ENCODE peak calls at places on chromosomes 7 and 10, in eight cellular contexts. Z is lower lobe of right lung, B is H9, Q is GM06990, C is keratinocyte, I is GM23338, K is GM12864, V is fibroblast of the aortic adventitia. Y is an unnamed sample.

GRCh38 chr7:71649812-71650211 is 517.9 kb downstream of the GALNT17 start:
- DNase-seq in Z (no peak), B (no peak), Q (no peak), C (no peak), I (no peak), K (no peak), V (no peak), Y (no peak)

GRCh38 chr7:75623390-75624133 is 115.2 kb downstream of the HIP1 start:
- DNase-seq in Z (peak), B (no peak), Q (no peak), C (no peak), I (peak), K (no peak), V (no peak), Y (no peak)

GRCh38 chr7:6228865-6229264 is 43.6 kb downstream of the CYTH3 start:
- DNase-seq in Z (no peak), B (no peak), Q (peak), C (no peak), I (no peak), K (no peak), V (peak), Y (peak)

GRCh38 chr10:69866688-69867461 is 65.2 kb downstream of the COL13A1 start:
- DNase-seq in Z (no peak), B (peak), Q (no peak), C (no peak), I (peak), K (no peak), V (peak), Y (no peak)

GRCh38 chr10:122703483-122704448 is 4.1 kb upstream of the C10orf120 start:
- DNase-seq in Z (peak), B (peak), Q (peak), C (peak), I (peak), K (no peak), V (peak), Y (peak)

GRCh38 chr7:41006591-41006990 is 696.3 kb downstream of the INHBA start:
- DNase-seq in Z (no peak), B (no peak), Q (no peak), C (peak), I (no peak), K (no peak), V (peak), Y (no peak)

GRCh38 chr10:117670116-117670515 is 127.6 kb downstream of the EMX2 start:
- DNase-seq in Z (no peak), B (no peak), Q (no peak), C (no peak), I (no peak), K (no peak), V (no peak), Y (no peak)

GRCh38 chr10:50594012-50594411 is 29.7 kb downstream of the SGMS1 start:
- DNase-seq in Z (no peak), B (no peak), Q (no peak), C (no peak), I (no peak), K (no peak), V (peak), Y (no peak)

GRCh38 chr10:126576336-126576735 is 94.2 kb downstream of the C10orf90 start:
- DNase-seq in Z (no peak), B (no peak), Q (no peak), C (no peak), I (no peak), K (no peak), V (peak), Y (no peak)
- TF ChIP-seq CTCF in Z (no peak), B (no peak), Q (no peak), C (no peak), I (no peak), K (no peak), V (no peak), Y (no peak)

GRCh38 chr10:91006001-91006751 is 85.3 kb upstream of the ANKRD1 start:
- DNase-seq in Z (peak), B (no peak), Q (peak), C (peak), I (peak), K (peak), V (peak), Y (peak)
- TF ChIP-seq CTCF in Z (peak), B (peak), Q (peak), C (peak), I (peak), K (peak), V (peak), Y (peak)

DNA sequence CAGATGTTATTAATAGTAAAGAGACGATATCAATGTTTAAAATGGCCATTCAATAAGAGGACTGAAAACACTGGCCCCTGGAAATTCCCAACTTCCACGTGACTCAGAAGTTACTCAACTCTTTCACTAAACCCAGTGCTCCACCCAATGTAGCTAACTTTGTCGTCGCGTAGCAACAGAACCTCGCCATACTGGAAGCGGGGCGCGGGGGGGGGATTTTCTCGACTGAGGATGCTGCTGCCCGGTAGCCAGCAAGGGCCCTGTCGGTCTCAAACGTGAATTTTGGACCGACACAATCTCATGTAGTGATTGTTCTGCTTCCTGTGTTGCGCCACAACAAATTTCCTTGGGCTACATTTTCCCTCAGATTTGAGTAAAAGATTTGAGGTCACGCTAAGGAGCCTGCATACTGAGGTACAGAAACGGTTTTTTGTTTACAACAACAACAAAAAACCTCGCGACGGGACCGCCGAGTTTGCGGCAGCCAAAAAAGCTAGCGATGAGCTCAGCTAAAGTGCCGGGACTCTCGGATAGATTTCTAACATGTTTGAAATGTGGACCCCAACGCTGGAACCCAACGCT is 977 bp upstream of the SFR1 start:
- DNase-seq in Z (peak), B (peak), Q (peak), C (peak), I (peak), K (peak), V (peak), Y (peak)
- TF ChIP-seq CTCF in Z (no peak), B (no peak), Q (no peak), C (no peak), I (no peak), K (no peak), V (no peak), Y (no peak)

GRCh38 chr10:48525956-48526355 is 78.9 kb downstream of the ARHGAP22 start:
- DNase-seq in Z (no peak), B (peak), Q (no peak), C (no peak), I (no peak), K (no peak), V (no peak), Y (no peak)

GRCh38 chr10:48522011-48522765 is 82.7 kb downstream of the ARHGAP22 start:
- DNase-seq in Z (no peak), B (no peak), Q (no peak), C (no peak), I (no peak), K (no peak), V (peak), Y (no peak)

GRCh38 chr10:48525113-48525512 is 79.8 kb downstream of the ARHGAP22 start:
- DNase-seq in Z (no peak), B (peak), Q (no peak), C (no peak), I (no peak), K (no peak), V (no peak), Y (no peak)

GRCh38 chr10:48523212-48523819 is 81.6 kb downstream of the ARHGAP22 start:
- DNase-seq in Z (no peak), B (peak), Q (no peak), C (no peak), I (peak), K (no peak), V (peak), Y (no peak)

DNA sequence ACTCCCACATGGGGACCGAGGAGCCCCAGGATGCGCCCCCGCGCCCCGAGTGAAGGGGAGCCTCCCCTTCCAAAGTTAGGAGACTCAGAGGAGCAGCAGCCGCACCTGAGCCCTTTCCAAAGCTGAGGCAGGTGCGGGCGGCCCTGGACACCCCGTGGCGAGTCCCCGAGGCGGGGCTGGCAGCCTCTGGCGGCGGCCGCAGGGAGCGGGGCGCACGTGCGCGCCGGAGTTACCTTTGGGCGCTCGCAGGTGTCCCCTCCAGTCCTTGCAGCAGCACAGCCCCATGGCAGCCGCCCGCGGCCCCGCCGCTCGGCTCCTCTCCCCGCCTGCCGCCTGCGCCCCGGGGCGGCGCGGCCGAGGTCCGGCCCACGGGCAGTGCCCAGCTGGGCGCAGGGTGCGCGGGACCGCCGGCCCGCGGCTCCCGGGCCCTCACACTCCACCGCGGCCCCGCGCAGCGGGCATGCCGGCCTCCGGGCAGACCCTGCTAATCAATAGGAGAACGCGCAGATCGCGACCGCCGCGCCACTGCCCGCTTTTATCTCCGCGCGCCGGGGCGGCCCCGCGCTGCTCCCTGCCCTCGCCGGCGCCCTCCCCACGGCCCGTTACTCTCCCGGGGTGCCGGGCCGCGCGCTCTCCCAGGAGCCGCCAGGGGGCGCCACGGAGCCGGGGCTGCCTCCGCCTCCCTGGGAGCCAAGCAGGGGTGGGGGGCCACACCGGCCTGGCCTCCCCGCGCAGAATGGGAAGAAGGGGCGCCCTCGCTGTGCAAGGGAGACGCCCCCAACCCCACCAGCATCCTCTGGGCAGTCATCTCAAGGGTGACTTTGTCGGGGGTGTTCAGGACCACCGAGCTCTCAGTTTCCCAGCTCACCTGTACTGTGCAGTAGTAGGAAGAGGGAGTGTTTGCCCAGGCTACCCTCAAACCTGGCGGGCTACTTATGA is 80.8 kb downstream of the ARHGAP22 start:
- DNase-seq in Z (no peak), B (peak), Q (no peak), C (no peak), I (peak), K (no peak), V (no peak), Y (peak)
- TF ChIP-seq CTCF in Z (peak), B (peak), Q (peak), C (no peak), I (peak), K (peak), V (peak), Y (peak)